ENCODE peak calls at places on chromosomes 13 and 19, in four cellular contexts. One of them, this sample, is unnamed.

GRCh38 chr13:32838985-32839384 is 177.2 kb upstream of the KL start:
- DNase-seq in tibial artery: no peak
- DNase-seq in WERI-Rb-1: no peak
- DNase-seq in GM23338: no peak
- DNase-seq in this sample: no peak

GRCh38 chr19:17489392-17490030 is 19.2 kb downstream of the SLC27A1 start:
- DNase-seq in tibial artery: no peak
- DNase-seq in WERI-Rb-1: no peak
- DNase-seq in GM23338: peak; percentile 41
- DNase-seq in this sample: no peak

GRCh38 chr13:110448230-110448629 is 113.3 kb downstream of the RAB20 start:
- DNase-seq in tibial artery: no peak
- DNase-seq in WERI-Rb-1: no peak
- DNase-seq in GM23338: no peak
- DNase-seq in this sample: no peak

GRCh38 chr19:679418-680286 is 3.5 kb downstream of the FSTL3 start:
- DNase-seq in tibial artery: peak; percentile 58
- DNase-seq in WERI-Rb-1: peak; percentile 44
- DNase-seq in GM23338: peak; percentile 68
- DNase-seq in this sample: peak; percentile 90

GRCh38 chr13:37910790-37911189 is 41.2 kb upstream of the TRPC4 start:
- DNase-seq in tibial artery: no peak
- DNase-seq in WERI-Rb-1: no peak
- DNase-seq in GM23338: no peak
- DNase-seq in this sample: no peak

GRCh38 chr19:38719761-38720558 is 24.3 kb downstream of the CAPN12 start:
- DNase-seq in tibial artery: no peak
- DNase-seq in WERI-Rb-1: no peak
- DNase-seq in GM23338: no peak
- DNase-seq in this sample: no peak

GRCh38 chr19:53982056-53982455 is 9.4 kb upstream of the CACNG6 start:
- DNase-seq in tibial artery: no peak
- DNase-seq in WERI-Rb-1: no peak
- DNase-seq in GM23338: peak; percentile 75
- DNase-seq in this sample: no peak

GRCh38 chr13:81957121-81957520 is 1616.2 kb upstream of the SPRY2 start:
- DNase-seq in tibial artery: no peak
- DNase-seq in WERI-Rb-1: no peak
- DNase-seq in GM23338: peak; percentile 49
- DNase-seq in this sample: no peak

GRCh38 chr13:97490702-97491307 is 56.8 kb downstream of the RAP2A start:
- DNase-seq in tibial artery: no peak
- DNase-seq in WERI-Rb-1: no peak
- DNase-seq in GM23338: no peak
- DNase-seq in this sample: no peak

GRCh38 chr19:49690073-49690655 is 752 bp upstream of the CPT1C start:
- DNase-seq in tibial artery: no peak
- DNase-seq in WERI-Rb-1: no peak
- DNase-seq in GM23338: peak; percentile 34
- DNase-seq in this sample: no peak

GRCh38 chr13:71290963-71291937 is 575.8 kb downstream of the DACH1 start:
- DNase-seq in tibial artery: no peak
- DNase-seq in WERI-Rb-1: no peak
- DNase-seq in GM23338: no peak
- DNase-seq in this sample: no peak

GRCh38 chr13:114124921-114125320 is 7.5 kb downstream of the RASA3 start:
- DNase-seq in tibial artery: no peak
- DNase-seq in WERI-Rb-1: peak; percentile 83
- DNase-seq in GM23338: no peak
- DNase-seq in this sample: no peak

GRCh38 chr13:35479223-35479536 is 2.7 kb upstream of the MAB21L1 start:
- DNase-seq in tibial artery: no peak
- DNase-seq in WERI-Rb-1: peak; percentile 75
- DNase-seq in GM23338: peak; percentile 69
- DNase-seq in this sample: no peak

GRCh38 chr13:114099918-114100445 is 32.4 kb downstream of the RASA3 start:
- DNase-seq in tibial artery: no peak
- DNase-seq in WERI-Rb-1: peak; percentile 67
- DNase-seq in GM23338: peak; percentile 53
- DNase-seq in this sample: no peak

GRCh38 chr19:29201849-29202248 is 11.1 kb downstream of the UQCRFS1 start:
- DNase-seq in tibial artery: no peak
- DNase-seq in WERI-Rb-1: no peak
- DNase-seq in GM23338: peak; percentile 21
- DNase-seq in this sample: no peak
- TF ChIP-seq CTCF in tibial artery: no peak
- TF ChIP-seq CTCF in WERI-Rb-1: no peak
- TF ChIP-seq CTCF in GM23338: peak; percentile 2
- TF ChIP-seq CTCF in this sample: no peak

DNA sequence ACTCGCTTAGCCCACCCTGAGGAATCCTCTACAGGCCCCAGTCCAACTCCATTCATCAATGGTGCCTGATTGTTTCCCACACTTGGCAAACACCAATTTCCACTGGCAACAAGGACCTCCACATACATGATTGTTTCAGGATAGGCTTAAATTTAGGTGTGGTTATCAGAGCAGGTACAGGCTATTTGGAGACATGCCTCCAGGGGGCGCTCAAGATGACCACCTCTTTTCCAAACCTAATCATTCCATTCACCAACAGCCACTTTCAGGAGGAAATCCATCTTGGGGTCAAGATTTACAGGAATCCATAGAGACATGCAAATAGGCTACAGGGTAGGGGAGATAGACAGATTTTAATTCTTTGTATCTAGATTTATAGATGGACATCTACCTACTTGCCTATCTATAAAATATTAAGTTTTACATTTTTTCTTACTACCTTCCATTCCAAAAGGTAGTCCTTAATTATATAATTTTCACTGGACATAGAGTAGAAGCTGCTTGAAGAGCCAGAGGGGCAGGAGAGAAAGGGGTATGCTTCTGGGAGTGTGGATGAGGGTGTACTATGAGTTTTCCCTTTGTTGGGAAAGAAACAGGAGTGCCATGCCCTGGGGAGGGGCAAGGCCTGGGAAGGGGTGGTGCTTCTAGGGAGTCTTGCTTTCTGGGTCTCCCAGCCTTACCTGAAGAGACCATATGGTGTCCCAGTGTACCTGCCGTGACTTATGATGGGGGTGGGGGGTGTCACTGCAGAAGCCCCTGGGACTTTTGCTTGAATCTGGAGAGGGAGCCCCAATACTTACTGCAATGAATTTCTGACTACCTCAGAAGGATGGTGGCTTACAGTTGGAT is 14.1 kb upstream of the PCDH8 start:
- DNase-seq in tibial artery: no peak
- DNase-seq in WERI-Rb-1: no peak
- DNase-seq in GM23338: peak; percentile 77
- DNase-seq in this sample: no peak
- TF ChIP-seq CTCF in tibial artery: no peak
- TF ChIP-seq CTCF in WERI-Rb-1: peak; percentile 59
- TF ChIP-seq CTCF in GM23338: peak; percentile 82
- TF ChIP-seq CTCF in this sample: peak; percentile 25

GRCh38 chr19:2168619-2169424 is 5.1 kb downstream of the DOT1L start:
- DNase-seq in tibial artery: peak; percentile 99
- DNase-seq in WERI-Rb-1: peak; percentile 87
- DNase-seq in GM23338: no peak
- DNase-seq in this sample: peak; percentile 96
- TF ChIP-seq CTCF in tibial artery: no peak
- TF ChIP-seq CTCF in WERI-Rb-1: no peak
- TF ChIP-seq CTCF in GM23338: no peak
- TF ChIP-seq CTCF in this sample: no peak

DNA sequence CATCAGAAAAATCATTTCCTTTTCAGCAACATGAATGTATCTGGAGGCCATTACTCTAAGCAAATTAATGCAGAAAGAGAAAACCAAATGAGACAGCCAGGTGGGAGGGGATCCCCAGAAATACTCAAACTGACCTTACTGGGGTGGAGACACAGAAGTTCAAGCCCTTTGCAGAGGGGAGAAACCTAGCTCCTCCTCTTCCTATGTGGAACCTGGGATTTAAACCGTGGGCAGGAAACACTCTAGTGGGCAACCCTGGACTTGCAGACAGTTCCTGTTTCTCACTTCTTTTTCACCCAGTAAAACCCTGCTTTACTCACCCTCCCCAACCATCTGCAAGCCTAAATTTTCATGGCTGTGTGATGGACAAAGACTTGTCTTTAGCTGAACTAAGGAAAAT is 61.3 kb downstream of the SLITRK6 start:
- DNase-seq in tibial artery: no peak
- DNase-seq in WERI-Rb-1: no peak
- DNase-seq in GM23338: no peak
- DNase-seq in this sample: no peak
- TF ChIP-seq CTCF in tibial artery: no peak
- TF ChIP-seq CTCF in WERI-Rb-1: peak; percentile 29
- TF ChIP-seq CTCF in GM23338: peak; percentile 21
- TF ChIP-seq CTCF in this sample: no peak

GRCh38 chr13:62626771-62627170 is 1211.1 kb upstream of the PCDH20 start:
- DNase-seq in tibial artery: no peak
- DNase-seq in WERI-Rb-1: no peak
- DNase-seq in GM23338: peak; percentile 83
- DNase-seq in this sample: no peak
- TF ChIP-seq CTCF in tibial artery: no peak
- TF ChIP-seq CTCF in WERI-Rb-1: peak; percentile 5
- TF ChIP-seq CTCF in GM23338: peak; percentile 80
- TF ChIP-seq CTCF in this sample: no peak

DNA sequence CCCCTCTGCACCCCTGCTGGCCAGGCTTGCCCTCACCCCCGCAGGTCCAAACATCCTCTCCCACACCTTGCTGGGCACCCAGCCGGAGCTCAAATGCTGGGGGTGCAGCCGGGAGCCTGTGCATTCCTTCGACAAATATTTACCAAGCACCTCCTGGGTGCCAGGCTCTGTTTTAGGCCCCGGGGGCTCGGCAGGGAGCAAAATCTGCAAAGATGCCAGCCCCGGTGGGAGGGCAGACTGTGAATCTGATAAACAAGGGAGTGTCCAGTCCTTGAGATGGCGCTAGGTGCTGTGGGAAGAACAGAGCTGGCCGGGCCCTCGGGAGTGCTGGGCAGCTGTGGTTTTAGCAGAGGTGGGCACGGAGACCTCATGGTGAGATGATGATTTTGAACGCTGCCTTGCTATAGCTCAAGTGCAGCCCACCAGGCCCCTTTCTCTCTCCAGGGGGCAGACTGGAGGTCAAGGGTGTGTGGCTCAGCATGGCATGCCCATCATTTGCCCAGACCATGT is 10.6 kb downstream of the NFIX start:
- DNase-seq in tibial artery: no peak
- DNase-seq in WERI-Rb-1: no peak
- DNase-seq in GM23338: no peak
- DNase-seq in this sample: no peak
- TF ChIP-seq CTCF in tibial artery: no peak
- TF ChIP-seq CTCF in WERI-Rb-1: no peak
- TF ChIP-seq CTCF in GM23338: no peak
- TF ChIP-seq CTCF in this sample: no peak

DNA sequence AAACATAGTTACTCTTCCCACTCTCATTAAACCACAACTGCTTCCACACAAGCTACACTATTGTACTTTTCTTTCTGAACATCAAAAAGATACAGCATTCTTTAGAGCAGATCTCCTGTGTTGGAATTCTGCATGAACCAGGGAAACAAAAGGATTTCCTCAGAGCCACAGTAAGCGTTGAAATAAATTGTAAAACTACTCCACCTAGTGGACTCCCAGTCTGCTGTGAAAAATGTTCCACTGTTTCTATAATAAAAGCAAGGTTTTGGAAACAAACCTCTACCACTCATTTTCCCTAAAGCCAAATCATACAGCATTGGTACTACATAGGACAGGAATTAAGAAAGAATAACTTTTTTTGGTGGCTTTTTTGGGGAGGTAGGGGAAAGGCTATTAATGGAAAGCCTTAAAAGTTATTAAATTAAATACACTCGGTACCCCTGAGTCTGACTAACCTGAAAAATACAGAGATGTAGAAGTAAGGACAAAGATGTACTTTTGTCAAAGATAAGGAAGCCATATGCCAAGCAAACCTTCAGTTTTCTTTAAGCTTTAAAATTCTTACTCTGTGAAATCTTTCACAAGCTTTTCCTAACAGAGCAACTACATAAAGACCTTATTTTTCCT is 19.3 kb downstream of the NUFIP1 start:
- DNase-seq in tibial artery: no peak
- DNase-seq in WERI-Rb-1: no peak
- DNase-seq in GM23338: peak; percentile 87
- DNase-seq in this sample: no peak
- TF ChIP-seq CTCF in tibial artery: peak; percentile 68
- TF ChIP-seq CTCF in WERI-Rb-1: peak; percentile 47
- TF ChIP-seq CTCF in GM23338: peak; percentile 68
- TF ChIP-seq CTCF in this sample: peak; percentile 72

GRCh38 chr13:99509477-99509876 is 8.2 kb downstream of the TM9SF2 start:
- DNase-seq in tibial artery: no peak
- DNase-seq in WERI-Rb-1: no peak
- DNase-seq in GM23338: no peak
- DNase-seq in this sample: no peak

GRCh38 chr13:99507054-99507453 is 5.8 kb downstream of the TM9SF2 start:
- DNase-seq in tibial artery: no peak
- DNase-seq in WERI-Rb-1: no peak
- DNase-seq in GM23338: no peak
- DNase-seq in this sample: no peak

GRCh38 chr13:99506632-99507031 is 5.4 kb downstream of the TM9SF2 start:
- DNase-seq in tibial artery: no peak
- DNase-seq in WERI-Rb-1: no peak
- DNase-seq in GM23338: no peak
- DNase-seq in this sample: no peak

GRCh38 chr13:99501952-99502310 is 659 bp downstream of the TM9SF2 start:
- DNase-seq in tibial artery: no peak
- DNase-seq in WERI-Rb-1: peak; percentile 43
- DNase-seq in GM23338: peak; percentile 26
- DNase-seq in this sample: no peak

GRCh38 chr13:99505814-99506269 is 4.6 kb downstream of the TM9SF2 start:
- DNase-seq in tibial artery: no peak
- DNase-seq in WERI-Rb-1: no peak
- DNase-seq in GM23338: no peak
- DNase-seq in this sample: no peak
- TF ChIP-seq CTCF in tibial artery: peak; percentile 22
- TF ChIP-seq CTCF in WERI-Rb-1: no peak
- TF ChIP-seq CTCF in GM23338: no peak
- TF ChIP-seq CTCF in this sample: peak; percentile 27

DNA sequence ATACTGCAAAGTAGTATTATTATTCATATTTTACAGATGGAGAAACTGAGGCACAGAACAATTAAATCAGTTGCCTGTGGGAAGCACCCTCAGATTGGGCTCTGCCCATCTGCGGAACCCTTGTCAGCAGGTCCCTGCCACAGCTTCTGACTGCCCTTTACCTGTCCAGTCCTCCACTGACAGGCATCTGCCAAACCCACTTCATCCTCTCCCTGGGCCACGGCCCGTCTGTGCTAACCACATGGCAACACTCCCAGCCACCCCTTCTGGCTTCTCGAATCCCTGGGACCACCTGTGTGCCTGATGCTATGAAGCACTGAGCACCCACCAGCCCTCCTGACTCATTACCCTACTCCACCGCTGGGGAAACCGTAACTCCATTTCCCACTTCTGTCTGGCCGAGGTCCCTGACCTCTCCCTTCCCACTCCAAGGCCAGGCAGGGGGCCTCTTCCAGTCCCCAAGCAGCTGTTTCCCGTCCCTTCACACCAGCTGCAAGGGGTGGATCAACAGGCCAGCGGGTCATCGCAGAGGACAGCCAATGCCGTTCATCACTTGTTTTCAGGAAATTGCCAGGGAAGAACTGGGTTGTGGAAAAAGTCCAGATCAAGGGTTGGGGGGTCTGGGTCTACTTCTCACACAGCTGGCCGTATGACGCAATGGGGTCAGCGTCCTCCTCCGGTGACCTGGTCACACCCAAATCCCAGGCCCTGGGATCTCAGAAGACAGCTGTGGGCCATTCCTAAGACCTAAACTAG is 2.5 kb downstream of the KANK3 start:
- DNase-seq in tibial artery: no peak
- DNase-seq in WERI-Rb-1: no peak
- DNase-seq in GM23338: peak; percentile 63
- DNase-seq in this sample: peak; percentile 83
- TF ChIP-seq CTCF in tibial artery: no peak
- TF ChIP-seq CTCF in WERI-Rb-1: no peak
- TF ChIP-seq CTCF in GM23338: peak; percentile 5
- TF ChIP-seq CTCF in this sample: no peak